ENCODE peak calls at places on chromosomes 1 and 21, in nine cellular contexts. I is aorta, T is A549, W is sigmoid colon, V is GM23248, U is left lung, O is NT2/D1, R is IMR-90, X is K562. H is an unnamed sample.

GRCh38 chr1:161200992-161201827 is 957 bp upstream of the NDUFS2 start:
- DNase-seq in I (peak; percentile 59), T (no peak), W (peak; percentile 90), V (peak; percentile 86), U (no peak), O (no peak), R (peak; percentile 69), X (peak; percentile 38), H (peak; percentile 84)

GRCh38 chr1:180821970-180822369 is 90.7 kb upstream of the KIAA1614 start:
- DNase-seq in I (no peak), T (no peak), W (no peak), V (no peak), U (no peak), O (no peak), R (no peak), X (no peak), H (no peak)

GRCh38 chr1:184838374-184838995 is 83.8 kb upstream of the EDEM3 start:
- DNase-seq in I (peak; percentile 80), T (peak; percentile 48), W (peak; percentile 93), V (peak; percentile 99), U (no peak), O (no peak), R (peak; percentile 95), X (no peak), H (peak; percentile 43)

GRCh38 chr1:48688102-48688760 is 88.5 kb downstream of the BEND5 start:
- DNase-seq in I (no peak), T (peak; percentile 15), W (no peak), V (peak; percentile 30), U (no peak), O (no peak), R (no peak), X (peak; percentile 27), H (no peak)

GRCh38 chr21:34498623-34499022 is 13.4 kb downstream of the KCNE1 start:
- DNase-seq in I (no peak), T (no peak), W (no peak), V (no peak), U (no peak), O (no peak), R (peak; percentile 38), X (no peak), H (peak; percentile 53)

GRCh38 chr1:89855413-89856123 is 34.7 kb downstream of the LRRC8D start:
- DNase-seq in I (no peak), T (no peak), W (no peak), V (peak; percentile 82), U (no peak), O (no peak), R (peak; percentile 67), X (no peak), H (no peak)

GRCh38 chr1:85314726-85315125 is 38.3 kb upstream of the BCL10 start:
- DNase-seq in I (no peak), T (no peak), W (no peak), V (peak; percentile 50), U (no peak), O (no peak), R (peak; percentile 62), X (no peak), H (no peak)

GRCh38 chr1:35560256-35561225 is 2.9 kb downstream of the NCDN start:
- DNase-seq in I (peak; percentile 74), T (no peak), W (peak; percentile 88), V (peak; percentile 36), U (no peak), O (no peak), R (no peak), X (no peak), H (peak; percentile 90)

GRCh38 chr1:209876091-209876800 is 48.5 kb downstream of the UTP25 start:
- DNase-seq in I (no peak), T (no peak), W (no peak), V (no peak), U (no peak), O (no peak), R (no peak), X (no peak), H (no peak)

GRCh38 chr1:228487336-228488106 is at the start of gene RNF187:
- DNase-seq in I (peak; percentile 93), T (no peak), W (peak; percentile 93), V (peak; percentile 77), U (peak; percentile 91), O (no peak), R (peak; percentile 18), X (peak; percentile 95), H (peak; percentile 97)

GRCh38 chr1:25579947-25580309 is 36.5 kb downstream of the LDLRAP1 start:
- DNase-seq in I (no peak), T (no peak), W (no peak), V (no peak), U (no peak), O (no peak), R (no peak), X (no peak), H (no peak)

GRCh38 chr1:87093286-87093685 is 178.9 kb downstream of the HS2ST1 start:
- DNase-seq in I (no peak), T (no peak), W (no peak), V (peak; percentile 33), U (no peak), O (no peak), R (peak; percentile 36), X (no peak), H (no peak)

GRCh38 chr1:69086148-69086547 is 481.6 kb upstream of the LRRC7 start:
- DNase-seq in I (no peak), T (no peak), W (no peak), V (no peak), U (no peak), O (no peak), R (no peak), X (no peak), H (no peak)
- H3K4me1 ChIP-seq in I (no peaks in the 10 kb centered on the region), T (no peaks in the 10 kb centered on the region), W (peaks cover 14% of the 10 kb centered on the region), V (no peaks in the 10 kb centered on the region), U (no peaks in the 10 kb centered on the region), O (no peaks in the 10 kb centered on the region), R (no peaks in the 10 kb centered on the region), X (no peaks in the 10 kb centered on the region), H (no peaks in the 10 kb centered on the region)

GRCh38 chr21:10425856-10426255 is 95.5 kb upstream of the TPTE start:
- DNase-seq in I (no peak), T (no peak), W (no peak), V (no peak), U (no peak), O (no peak), R (no peak), X (peak; percentile 18), H (no peak)
- H3K9me3 ChIP-seq in I (no peaks in the 10 kb centered on the region), T (peaks cover 34% of the 10 kb centered on the region), W (no peaks in the 10 kb centered on the region), V (peaks cover 5% of the 10 kb centered on the region), U (peaks cover 62% of the 10 kb centered on the region), O (no peaks in the 10 kb centered on the region), R (peaks cover 41% of the 10 kb centered on the region), X (no peaks in the 10 kb centered on the region), H (no peaks in the 10 kb centered on the region)

GRCh38 chr1:154500533-154500932 is 1.5 kb upstream of the TDRD10 start:
- DNase-seq in I (no peak), T (no peak), W (no peak), V (no peak), U (no peak), O (no peak), R (no peak), X (no peak), H (no peak)

GRCh38 chr1:154501423-154502065 is 475 bp upstream of the TDRD10 start:
- DNase-seq in I (peak; percentile 76), T (no peak), W (peak; percentile 78), V (peak; percentile 44), U (peak; percentile 48), O (no peak), R (no peak), X (no peak), H (peak; percentile 91)

GRCh38 chr1:154503898-154504297 is 1.7 kb upstream of the SHE start:
- DNase-seq in I (no peak), T (no peak), W (no peak), V (no peak), U (no peak), O (no peak), R (no peak), X (no peak), H (no peak)

GRCh38 chr1:154502742-154503111 is 515 bp upstream of the SHE start:
- DNase-seq in I (no peak), T (no peak), W (no peak), V (no peak), U (no peak), O (no peak), R (no peak), X (no peak), H (peak; percentile 41)

GRCh38 chr1:154502066-154502741 is at the start of the genes SHE and TDRD10:
- DNase-seq in I (peak; percentile 57), T (no peak), W (no peak), V (peak; percentile 42), U (peak; percentile 41), O (no peak), R (no peak), X (no peak), H (peak; percentile 68)
- H3K4me3 ChIP-seq in I (peak within 1 kb of the TSS; percentile 12), T (peak within 1 kb of the TSS; percentile 54), W (peak within 1 kb of the TSS; percentile 47), V (peak within 1 kb of the TSS; percentile 24), U (peak within 1 kb of the TSS; percentile 54), O (peak within 1 kb of the TSS; percentile 38), R (peak within 1 kb of the TSS; percentile 2), X (no peak within 1 kb of the TSS), H (peak within 1 kb of the TSS; percentile 53)

GRCh38 chr21:38909929-38910328 is 104.2 kb downstream of the ETS2 start:
- DNase-seq in I (no peak), T (no peak), W (no peak), V (no peak), U (no peak), O (no peak), R (no peak), X (no peak), H (peak; percentile 60)
- H3K4me1 ChIP-seq in I (peaks cover 2% of the 10 kb centered on the region), T (peaks cover 51% of the 10 kb centered on the region), W (peaks cover 40% of the 10 kb centered on the region), V (peaks cover 16% of the 10 kb centered on the region), U (peaks cover 50% of the 10 kb centered on the region), O (peaks cover 30% of the 10 kb centered on the region), R (peaks cover 24% of the 10 kb centered on the region), X (peaks cover 13% of the 10 kb centered on the region), H (peaks cover 14% of the 10 kb centered on the region)

GRCh38 chr1:3930696-3931309 is 30.7 kb upstream of the C1orf174 start:
- DNase-seq in I (no peak), T (no peak), W (no peak), V (no peak), U (no peak), O (no peak), R (no peak), X (no peak), H (no peak)
- H3K9me3 ChIP-seq in I (peaks cover 1% of the 10 kb centered on the region), T (no peaks in the 10 kb centered on the region), W (no peaks in the 10 kb centered on the region), V (peaks cover 5% of the 10 kb centered on the region), U (peaks cover 3% of the 10 kb centered on the region), O (no peaks in the 10 kb centered on the region), R (peaks cover 20% of the 10 kb centered on the region), X (peaks cover 2% of the 10 kb centered on the region), H (no peaks in the 10 kb centered on the region)

H was measured in right cardiac atrium.